ENCODE peak calls at places on chromosomes 12 and 14, in eight cellular contexts. Q, P, V, G, I, F, J and A are unnamed samples.

GRCh38 chr14:81211844-81212243 is 8.9 kb downstream of the GTF2A1 start:
- DNase-seq in Q (peak; percentile 69), P (peak; percentile 8), V (no peak), G (peak; percentile 3), I (peak; percentile 73), F (no peak), J (no peak), A (peak; percentile 30)

GRCh38 chr12:6073426-6073825 is 51.0 kb downstream of the VWF start:
- DNase-seq in Q (no peak), P (no peak), V (no peak), G (no peak), I (no peak), F (no peak), J (no peak), A (no peak)

GRCh38 chr12:3076730-3077571 is at the start of gene TSPAN9:
- DNase-seq in Q (no peak), P (peak; percentile 72), V (peak; percentile 51), G (peak; percentile 88), I (peak; percentile 59), F (no peak), J (peak; percentile 57), A (peak; percentile 73)

GRCh38 chr14:61364243-61364642 is 42.9 kb downstream of the PRKCH start:
- DNase-seq in Q (no peak), P (no peak), V (no peak), G (no peak), I (no peak), F (no peak), J (no peak), A (no peak)

GRCh38 chr12:123973552-123974341 is 732 bp downstream of the ZNF664 start:
- DNase-seq in Q (peak; percentile 28), P (no peak), V (no peak), G (no peak), I (peak; percentile 15), F (no peak), J (peak; percentile 9), A (peak; percentile 53)

GRCh38 chr12:64006211-64006610 is 161.7 kb downstream of the SRGAP1 start:
- DNase-seq in Q (no peak), P (no peak), V (no peak), G (peak; percentile 54), I (no peak), F (no peak), J (no peak), A (peak; percentile 69)

GRCh38 chr14:35390577-35391387 is 13.8 kb downstream of the NFKBIA start:
- DNase-seq in Q (no peak), P (no peak), V (no peak), G (no peak), I (no peak), F (no peak), J (no peak), A (peak; percentile 68)

GRCh38 chr14:57737598-57737997 is 128.3 kb downstream of the SLC35F4 start:
- DNase-seq in Q (no peak), P (no peak), V (no peak), G (no peak), I (no peak), F (no peak), J (no peak), A (no peak)

GRCh38 chr14:106813477-106813823 is 1287.1 kb downstream of the TMEM121 start:
- DNase-seq in Q (no peak), P (no peak), V (no peak), G (no peak), I (no peak), F (no peak), J (no peak), A (no peak)

GRCh38 chr12:15811192-15812127 is 22.3 kb upstream of the EPS8 start:
- DNase-seq in Q (no peak), P (no peak), V (no peak), G (no peak), I (no peak), F (no peak), J (no peak), A (no peak)

GRCh38 chr12:53053223-53054111 is 3.6 kb downstream of the TNS2 start:
- DNase-seq in Q (peak; percentile 81), P (peak; percentile 37), V (peak; percentile 51), G (no peak), I (peak; percentile 66), F (no peak), J (peak; percentile 56), A (peak; percentile 77)

GRCh38 chr12:124737772-124738635 is 125.7 kb downstream of the SCARB1 start:
- DNase-seq in Q (no peak), P (no peak), V (no peak), G (no peak), I (no peak), F (no peak), J (no peak), A (no peak)

GRCh38 chr14:95901014-95901413 is 24.4 kb downstream of the TUNAR start:
- DNase-seq in Q (no peak), P (no peak), V (no peak), G (peak; percentile 68), I (no peak), F (no peak), J (no peak), A (peak; percentile 31)

GRCh38 chr14:22071001-22071400 is 397.4 kb upstream of the OR4E1 start:
- DNase-seq in Q (no peak), P (no peak), V (no peak), G (no peak), I (no peak), F (no peak), J (peak; percentile 14), A (no peak)

GRCh38 chr12:72272731-72273498 is 745 bp downstream of the TRHDE start:
- DNase-seq in Q (no peak), P (peak; percentile 2), V (no peak), G (peak; percentile 38), I (no peak), F (no peak), J (no peak), A (peak; percentile 66)

GRCh38 chr12:93713060-93713459 is 35.9 kb downstream of the CRADD start:
- DNase-seq in Q (no peak), P (no peak), V (no peak), G (no peak), I (no peak), F (no peak), J (no peak), A (no peak)

GRCh38 chr12:117468016-117468415 is 106.6 kb upstream of the NOS1 start:
- DNase-seq in Q (no peak), P (peak; percentile 2), V (no peak), G (no peak), I (no peak), F (no peak), J (no peak), A (no peak)

GRCh38 chr12:112164326-112164660 is 38.9 kb downstream of the TRAFD1 start:
- DNase-seq in Q (no peak), P (no peak), V (no peak), G (no peak), I (no peak), F (no peak), J (no peak), A (no peak)

GRCh38 chr14:65187421-65188049 is 85.2 kb upstream of the MAX start:
- DNase-seq in Q (no peak), P (no peak), V (no peak), G (no peak), I (no peak), F (no peak), J (no peak), A (no peak)

GRCh38 chr14:21054123-21054767 is 3.4 kb upstream of the RNASE8 start:
- DNase-seq in Q (no peak), P (no peak), V (no peak), G (no peak), I (no peak), F (no peak), J (no peak), A (peak; percentile 85)

GRCh38 chr12:19799216-19799615 is 359.9 kb downstream of the AEBP2 start:
- DNase-seq in Q (no peak), P (no peak), V (no peak), G (no peak), I (no peak), F (no peak), J (no peak), A (peak; percentile 55)

GRCh38 chr14:70011708-70012107 is 132.5 kb downstream of the SMOC1 start:
- DNase-seq in Q (no peak), P (no peak), V (no peak), G (no peak), I (no peak), F (no peak), J (no peak), A (no peak)

GRCh38 chr12:42589465-42590323 is at the start of gene PRICKLE1:
- DNase-seq in Q (no peak), P (no peak), V (no peak), G (peak; percentile 71), I (no peak), F (no peak), J (peak; percentile 4), A (peak; percentile 76)

GRCh38 chr14:51327376-51327775 is 87.3 kb downstream of the TMX1 start:
- DNase-seq in Q (no peak), P (no peak), V (no peak), G (no peak), I (no peak), F (no peak), J (no peak), A (peak; percentile 72)